ENCODE peak calls at places on chromosomes 7 and 10, in five cellular contexts. R is hepatocyte, H is ovary, B is H9, P is A549. C is an unnamed sample.

GRCh38 chr7:110573862-110574528 is 516.9 kb upstream of the LRRN3 start:
- DNase-seq in R (peak; percentile 16), H (no peak), B (no peak), P (peak; percentile 32), C (no peak)

GRCh38 chr10:117005454-117006055 is 568 bp upstream of the SHTN1 start:
- DNase-seq in R (peak; percentile 52), H (peak; percentile 28), B (peak; percentile 65), P (peak; percentile 55), C (no peak)

GRCh38 chr10:81978238-81978637 is 103.2 kb downstream of the NRG3 start:
- DNase-seq in R (peak; percentile 72), H (no peak), B (no peak), P (no peak), C (no peak)

GRCh38 chr7:80821781-80822180 is 97.1 kb downstream of the SEMA3C start:
- DNase-seq in R (peak; percentile 10), H (no peak), B (no peak), P (no peak), C (no peak)

GRCh38 chr7:105185290-105186010 is 171.4 kb downstream of the KMT2E start:
- DNase-seq in R (no peak), H (no peak), B (no peak), P (no peak), C (no peak)

GRCh38 chr7:754531-755420 is 27.7 kb upstream of the PRKAR1B start:
- DNase-seq in R (no peak), H (peak; percentile 17), B (no peak), P (no peak), C (no peak)

GRCh38 chr10:122239578-122240257 is 31.4 kb upstream of the BTBD16 start:
- DNase-seq in R (no peak), H (no peak), B (no peak), P (no peak), C (no peak)

GRCh38 chr10:24723788-24724380 is at the start of gene ARHGAP21:
- DNase-seq in R (peak; percentile 84), H (peak; percentile 78), B (peak; percentile 61), P (peak; percentile 53), C (peak; percentile 21)

GRCh38 chr7:56175086-56175760 is 59.0 kb upstream of the NUPR2 start:
- DNase-seq in R (no peak), H (peak; percentile 29), B (no peak), P (no peak), C (peak; percentile 19)

GRCh38 chr10:74491014-74491413 is 335.4 kb upstream of the KAT6B start:
- DNase-seq in R (no peak), H (no peak), B (no peak), P (no peak), C (no peak)

GRCh38 chr7:17299477-17299991 is 1.1 kb downstream of the AHR start:
- DNase-seq in R (peak; percentile 15), H (no peak), B (no peak), P (no peak), C (no peak)

GRCh38 chr10:34766811-34767516 is 48.1 kb downstream of the PARD3 start:
- DNase-seq in R (no peak), H (no peak), B (no peak), P (no peak), C (no peak)

GRCh38 chr7:43199333-43199732 is 86.9 kb downstream of the HECW1 start:
- DNase-seq in R (no peak), H (no peak), B (no peak), P (no peak), C (no peak)

GRCh38 chr10:87613766-87614165 is 45.9 kb upstream of the PAPSS2 start:
- DNase-seq in R (no peak), H (no peak), B (no peak), P (no peak), C (no peak)

GRCh38 chr7:16430133-16430532 is 8.8 kb upstream of the CRPPA start:
- DNase-seq in R (no peak), H (no peak), B (no peak), P (no peak), C (no peak)

GRCh38 chr10:59971915-59972314 is 65.6 kb upstream of the CCDC6 start:
- DNase-seq in R (peak; percentile 70), H (no peak), B (no peak), P (peak; percentile 15), C (no peak)

GRCh38 chr10:73744690-73744994 is 470 bp downstream of the SEC24C start:
- DNase-seq in R (peak; percentile 85), H (no peak), B (no peak), P (peak; percentile 65), C (peak; percentile 19)

GRCh38 chr7:832292-832967 is at the start of gene SUN1:
- DNase-seq in R (peak; percentile 63), H (peak; percentile 69), B (no peak), P (peak; percentile 79), C (no peak)

GRCh38 chr10:78506614-78507013 is 473.0 kb downstream of the RPS24 start:
- DNase-seq in R (no peak), H (no peak), B (no peak), P (no peak), C (no peak)

GRCh38 chr10:78507761-78508160 is 474.1 kb downstream of the RPS24 start:
- DNase-seq in R (no peak), H (no peak), B (no peak), P (no peak), C (no peak)

GRCh38 chr10:78505657-78506056 is 472.0 kb downstream of the RPS24 start:
- DNase-seq in R (no peak), H (no peak), B (no peak), P (no peak), C (no peak)

GRCh38 chr10:78502208-78502943 is 468.7 kb downstream of the RPS24 start:
- DNase-seq in R (no peak), H (no peak), B (no peak), P (no peak), C (no peak)
- TF ChIP-seq CTCF in R (no peak), H (no peak), B (no peak), P (no peak), C (no peak)

DNA sequence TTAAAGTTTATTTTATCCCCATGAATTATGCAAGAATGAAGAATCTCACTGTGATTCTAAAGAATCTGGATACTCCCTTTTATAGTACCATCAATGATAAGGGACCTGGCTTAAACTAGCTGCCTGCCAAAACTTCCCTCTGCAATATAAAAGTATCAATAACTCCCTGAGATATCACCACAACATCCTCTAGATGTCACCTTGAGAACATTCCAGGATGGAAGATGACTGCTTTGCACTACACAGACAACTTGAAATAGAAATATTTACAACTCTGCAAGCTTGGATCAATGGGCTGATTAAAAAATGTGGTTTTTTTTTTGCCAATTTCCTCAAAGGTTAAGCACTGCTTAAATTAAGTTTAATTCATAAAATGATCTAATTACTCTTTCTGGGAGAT is 142.0 kb downstream of the SLC25A13 start:
- DNase-seq in R (no peak), H (no peak), B (no peak), P (no peak), C (no peak)
- TF ChIP-seq CTCF in R (no peak), H (no peak), B (no peak), P (no peak), C (no peak)

DNA sequence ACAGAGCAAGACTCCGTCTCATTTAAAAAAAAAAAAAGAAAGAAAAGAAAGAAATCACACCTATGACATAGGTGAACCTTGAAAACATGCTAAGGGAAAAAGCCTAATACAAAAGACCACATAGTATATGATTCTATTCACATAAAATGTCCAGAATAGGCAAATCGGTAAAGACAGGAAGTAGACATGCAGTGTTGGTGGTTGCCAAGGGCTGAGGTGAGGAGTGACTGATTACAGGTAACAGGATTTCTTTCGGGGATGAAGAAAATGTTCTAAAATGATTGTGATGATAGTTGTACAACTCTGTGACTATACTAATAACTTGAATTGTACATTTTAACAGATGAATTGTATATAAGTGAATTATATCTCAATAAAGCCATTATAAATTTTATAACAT is 3.3 kb downstream of the XPNPEP1 start:
- DNase-seq in R (no peak), H (no peak), B (no peak), P (no peak), C (no peak)
- TF ChIP-seq CTCF in R (no peak), H (no peak), B (no peak), P (no peak), C (no peak)

GRCh38 chr7:150356265-150356897 is 12.2 kb upstream of the REPIN1 start:
- DNase-seq in R (no peak), H (no peak), B (no peak), P (peak; percentile 41), C (no peak)
- TF ChIP-seq CTCF in R (peak; percentile 67), H (peak; percentile 49), B (peak; percentile 80), P (peak; percentile 78), C (peak; percentile 31)

DNA sequence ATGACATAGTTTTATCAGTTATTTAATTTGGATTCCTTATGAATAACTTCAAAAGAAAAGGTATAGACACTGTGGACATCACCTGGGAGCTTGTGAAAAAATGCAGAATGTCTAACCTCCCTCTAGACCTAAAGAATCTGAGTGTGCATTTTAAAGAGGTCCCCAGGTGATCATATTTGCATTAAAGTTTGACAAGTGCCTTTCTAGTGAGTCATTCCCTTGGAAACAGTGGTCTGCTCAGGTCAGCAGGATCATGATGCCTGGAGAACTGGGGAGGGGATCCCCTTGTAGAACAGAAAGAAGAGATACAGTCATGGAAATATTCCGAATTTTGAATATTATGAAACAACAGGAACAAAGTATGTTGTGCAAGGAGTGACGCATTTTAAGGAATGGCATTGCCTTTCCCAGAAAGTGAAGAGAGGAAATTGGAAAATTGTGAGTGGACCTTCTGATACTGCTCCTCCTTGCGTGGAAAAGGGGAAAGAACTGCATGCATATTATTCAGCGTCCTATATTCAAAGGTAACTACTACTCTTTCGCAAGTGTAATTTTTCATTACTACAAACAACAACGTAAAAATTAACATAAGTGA is 4.6 kb downstream of the STEAP2 start:
- DNase-seq in R (no peak), H (no peak), B (no peak), P (no peak), C (no peak)
- TF ChIP-seq CTCF in R (no peak), H (no peak), B (no peak), P (no peak), C (no peak)

GRCh38 chr7:28627869-28628268 is 215.6 kb downstream of the CREB5 start:
- DNase-seq in R (no peak), H (no peak), B (no peak), P (no peak), C (no peak)

GRCh38 chr7:28625446-28625845 is 213.1 kb downstream of the CREB5 start:
- DNase-seq in R (no peak), H (no peak), B (no peak), P (no peak), C (no peak)

GRCh38 chr7:28627263-28627653 is 214.9 kb downstream of the CREB5 start:
- DNase-seq in R (no peak), H (no peak), B (no peak), P (no peak), C (no peak)

GRCh38 chr7:28626191-28626590 is 213.9 kb downstream of the CREB5 start:
- DNase-seq in R (no peak), H (no peak), B (no peak), P (no peak), C (no peak)

DNA sequence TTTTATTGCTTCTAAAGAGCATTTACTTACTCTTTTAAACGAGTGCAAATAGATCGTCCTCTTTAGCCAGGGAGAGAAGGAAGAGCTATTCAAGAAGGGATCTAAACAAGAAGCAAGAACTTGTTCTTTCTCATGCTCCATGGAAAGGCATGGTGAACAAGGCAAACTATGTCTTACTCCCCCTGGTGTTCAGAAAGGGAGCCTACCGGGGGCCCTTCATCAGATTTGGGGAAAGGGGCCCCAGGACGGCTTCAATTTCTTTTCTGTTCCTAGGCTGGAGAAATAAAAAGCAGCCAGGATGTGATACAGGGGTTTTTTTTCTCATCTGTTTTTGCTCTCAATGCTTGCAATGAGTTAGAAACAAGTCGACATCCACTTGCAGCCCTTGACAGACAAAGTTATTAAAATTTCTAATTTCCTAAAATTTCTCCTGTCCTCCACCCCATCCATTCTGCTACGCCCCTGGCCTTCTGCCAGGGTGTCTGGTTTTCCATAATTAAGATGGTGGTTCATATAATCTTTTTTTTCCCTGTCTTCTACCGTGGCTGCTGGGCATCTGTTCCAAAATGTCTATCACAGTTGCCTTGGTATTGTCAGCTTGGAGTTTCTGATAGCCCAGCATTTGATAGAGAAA is 214.4 kb downstream of the CREB5 start:
- DNase-seq in R (no peak), H (no peak), B (peak; percentile 56), P (peak; percentile 28), C (no peak)
- TF ChIP-seq CTCF in R (peak; percentile 57), H (no peak), B (peak; percentile 92), P (peak; percentile 51), C (peak; percentile 56)

C was measured in thoracic aorta.